ENCODE peak calls at places on chromosomes 4 and X, in four cellular contexts. C is LNCaP clone FGC, W is sigmoid colon, S is GM12864. F is an unnamed sample.

GRCh38 chrX:20472148-20472547 is 205.4 kb upstream of the RPS6KA3 start:
- DNase-seq in C (no peak), W (no peak), S (no peak), F (no peak)

GRCh38 chr4:3010998-3011397 is 47.6 kb downstream of the GRK4 start:
- DNase-seq in C (no peak), W (no peak), S (no peak), F (no peak)

GRCh38 chrX:16771483-16772398 is 14.5 kb upstream of the TXLNG start:
- DNase-seq in C (peak), W (no peak), S (no peak), F (no peak)

GRCh38 chr4:148376151-148376550 is 66.1 kb downstream of the NR3C2 start:
- DNase-seq in C (peak), W (peak), S (no peak), F (no peak)

GRCh38 chrX:72107320-72107719 is 24.4 kb downstream of the RTL5 start:
- DNase-seq in C (no peak), W (no peak), S (no peak), F (no peak)

GRCh38 chr4:181821039-181822004 is 421.9 kb upstream of the TENM3 start:
- DNase-seq in C (no peak), W (no peak), S (no peak), F (no peak)

GRCh38 chr4:110869862-110870577 is 247.1 kb upstream of the PITX2 start:
- DNase-seq in C (no peak), W (no peak), S (no peak), F (no peak)

GRCh38 chr4:24842356-24842755 is 47.0 kb downstream of the SOD3 start:
- DNase-seq in C (no peak), W (no peak), S (no peak), F (no peak)

GRCh38 chr4:165779950-165780670 is 92.9 kb upstream of the TLL1 start:
- DNase-seq in C (no peak), W (no peak), S (no peak), F (no peak)

GRCh38 chr4:143251348-143251747 is 66.6 kb downstream of the USP38 start:
- DNase-seq in C (no peak), W (no peak), S (no peak), F (no peak)

GRCh38 chrX:69036674-69037573 is 128.3 kb downstream of the PJA1 start:
- DNase-seq in C (no peak), W (no peak), S (no peak), F (peak)

GRCh38 chr4:160352637-160353036 is 1249.8 kb downstream of the RAPGEF2 start:
- DNase-seq in C (no peak), W (no peak), S (no peak), F (no peak)

GRCh38 chrX:49175875-49176274 is 4.2 kb downstream of the PLP2 start:
- DNase-seq in C (no peak), W (no peak), S (no peak), F (no peak)

GRCh38 chr4:100497729-100498250 is 20.0 kb downstream of the EMCN start:
- DNase-seq in C (no peak), W (no peak), S (no peak), F (no peak)

GRCh38 chr4:48499551-48500066 is 9.6 kb downstream of the ZAR1 start:
- DNase-seq in C (no peak), W (no peak), S (peak), F (no peak)

GRCh38 chrX:152733261-152733975 is at the start of the genes CSAG1 and MAGEA12:
- DNase-seq in C (peak), W (no peak), S (no peak), F (peak)

GRCh38 chr4:22712541-22712940 is 19.8 kb downstream of the GBA3 start:
- DNase-seq in C (no peak), W (no peak), S (no peak), F (no peak)

GRCh38 chr4:42396361-42397255 is 680 bp upstream of the SHISA3 start:
- DNase-seq in C (no peak), W (no peak), S (no peak), F (no peak)

GRCh38 chrX:126165721-126166401 is at the start of gene DCAF12L2:
- DNase-seq in C (no peak), W (peak), S (no peak), F (no peak)

GRCh38 chr4:1172971-1173757 is 781 bp upstream of the SPON2 start:
- DNase-seq in C (no peak), W (peak), S (no peak), F (peak)

GRCh38 chr4:1459664-1460511 is 53.6 kb upstream of the NKX1-1 start:
- DNase-seq in C (no peak), W (no peak), S (no peak), F (peak)

GRCh38 chr4:76559236-76560071 is 124.4 kb downstream of the SHROOM3 start:
- DNase-seq in C (no peak), W (no peak), S (no peak), F (no peak)

GRCh38 chr4:181685461-181685860 is 557.7 kb upstream of the TENM3 start:
- DNase-seq in C (no peak), W (no peak), S (no peak), F (no peak)

GRCh38 chr4:59920414-59920813 is 1279.7 kb upstream of the ADGRL3 start:
- DNase-seq in C (no peak), W (no peak), S (no peak), F (no peak)

GRCh38 chr4:139656614-139657486 is 8.8 kb upstream of the MGST2 start:
- DNase-seq in C (no peak), W (peak), S (peak), F (no peak)

GRCh38 chrX:16848541-16848940 is 21.6 kb downstream of the RBBP7 start:
- DNase-seq in C (no peak), W (no peak), S (no peak), F (no peak)

GRCh38 chrX:40074080-40074958 is 23.4 kb downstream of the BCOR start:
- DNase-seq in C (no peak), W (no peak), S (no peak), F (no peak)

GRCh38 chr4:29081230-29081955 is 1638.8 kb upstream of the PCDH7 start:
- DNase-seq in C (no peak), W (no peak), S (no peak), F (no peak)

GRCh38 chrX:150899191-150899757 is 806 bp upstream of the CD99L2 start:
- DNase-seq in C (no peak), W (peak), S (no peak), F (peak)

GRCh38 chr4:25925486-25926201 is 11.6 kb downstream of the SMIM20 start:
- DNase-seq in C (no peak), W (no peak), S (no peak), F (no peak)

GRCh38 chr4:102392033-102392744 is 46.9 kb upstream of the SLC39A8 start:
- DNase-seq in C (no peak), W (no peak), S (no peak), F (no peak)
- H3K4me3 ChIP-seq in C (no peak), W (no peak), S (no peak), F (no peak)

GRCh38 chr4:98027827-98028226 is 115.4 kb downstream of the STPG2 start:
- DNase-seq in C (no peak), W (no peak), S (no peak), F (no peak)
- TF ChIP-seq CTCF in C (peak), W (no peak), S (no peak), F (no peak)

GRCh38 chrX:31423575-31424284 is 351.9 kb upstream of the FTHL17 start:
- DNase-seq in C (peak), W (no peak), S (no peak), F (no peak)
- H3K4me3 ChIP-seq in C (no peak), W (no peak), S (no peak), F (no peak)

GRCh38 chrX:119755981-119756533 is 2.3 kb upstream of the SOWAHD start:
- DNase-seq in C (no peak), W (no peak), S (peak), F (no peak)
- TF ChIP-seq CTCF in C (no peak), W (no peak), S (no peak), F (no peak)